ENCODE peak calls at places on chromosomes 4 and X, in eight cellular contexts. E is upper lobe of right lung, F is ovary, N is GM12864, L is cardiac muscle cell, M is astrocyte of the spinal cord, H is GM10248, B is GM20000. Z is an unnamed sample.

GRCh38 chrX:134752558-134752957 is 94.3 kb upstream of the PLAC1 start:
- DNase-seq in B (no peak), F (no peak), H (no peak), N (no peak), L (no peak), E (no peak), M (no peak), Z (no peak)

GRCh38 chr4:185740471-185740873 is 71.5 kb downstream of the SORBS2 start:
- DNase-seq in L (no peak), B (no peak), E (no peak), M (no peak), N (peak; percentile 53), F (no peak), H (no peak), Z (no peak)

GRCh38 chr4:98932539-98932938 is 3.6 kb upstream of the EIF4E start:
- DNase-seq in N (no peak), M (peak; percentile 34), E (no peak), H (no peak), L (no peak), B (no peak), F (no peak), Z (no peak)

GRCh38 chr4:122652379-122652778 is 31.5 kb upstream of the IL21 start:
- DNase-seq in E (no peak), F (peak; percentile 15), N (no peak), B (peak; percentile 31), L (peak; percentile 39), M (peak; percentile 72), H (peak; percentile 35), Z (peak; percentile 62)

GRCh38 chrX:31272472-31272775 is 200.6 kb upstream of the FTHL17 start:
- DNase-seq in N (no peak), L (no peak), B (peak; percentile 13), F (no peak), M (no peak), H (peak; percentile 6), E (no peak), Z (no peak)

GRCh38 chrX:110803506-110803905 is 7.9 kb upstream of the CHRDL1 start:
- DNase-seq in F (no peak), N (no peak), B (no peak), M (peak; percentile 29), L (no peak), H (no peak), E (no peak), Z (no peak)

GRCh38 chrX:104618106-104618895 is 52.3 kb downstream of the IL1RAPL2 start:
- DNase-seq in L (no peak), F (no peak), N (no peak), E (no peak), M (no peak), H (no peak), B (no peak), Z (peak; percentile 73)

GRCh38 chrX:126164689-126165400 is 1.2 kb downstream of the DCAF12L2 start:
- DNase-seq in L (no peak), F (no peak), N (no peak), H (no peak), B (no peak), E (no peak), M (no peak), Z (no peak)

GRCh38 chr4:107885865-107886264 is 45.5 kb upstream of the CYP2U1 start:
- DNase-seq in F (no peak), H (no peak), E (no peak), N (no peak), M (no peak), L (no peak), B (no peak), Z (no peak)

GRCh38 chrX:141341341-141341740 is 99.0 kb upstream of the SPANXC start:
- DNase-seq in H (no peak), E (no peak), M (peak; percentile 73), F (no peak), L (no peak), B (no peak), N (no peak), Z (peak; percentile 61)

GRCh38 chr4:3862640-3863420 is 96.6 kb downstream of the ADRA2C start:
- DNase-seq in N (no peak), B (no peak), M (no peak), F (no peak), L (no peak), H (peak; percentile 51), E (no peak), Z (no peak)

GRCh38 chr4:165351359-165352130 is 24.1 kb downstream of the MSMO1 start:
- DNase-seq in B (no peak), F (no peak), E (no peak), H (no peak), N (no peak), L (no peak), M (no peak), Z (no peak)

GRCh38 chr4:180811556-180811955 is 1431.6 kb upstream of the TENM3 start:
- DNase-seq in L (no peak), F (no peak), H (no peak), M (no peak), B (no peak), N (no peak), E (no peak), Z (no peak)

GRCh38 chr4:61662362-61662761 is 462.2 kb downstream of the ADGRL3 start:
- DNase-seq in F (no peak), L (no peak), N (no peak), E (no peak), M (no peak), B (no peak), H (no peak), Z (no peak)

GRCh38 chr4:31171362-31171761 is 451.2 kb downstream of the PCDH7 start:
- DNase-seq in F (no peak), L (no peak), H (no peak), E (no peak), M (no peak), B (no peak), N (no peak), Z (no peak)

GRCh38 chr4:70709551-70710080 is 12.1 kb upstream of the RUFY3 start:
- DNase-seq in L (no peak), F (no peak), H (no peak), B (no peak), N (no peak), E (no peak), M (peak; percentile 59), Z (no peak)

GRCh38 chrX:118553042-118553714 is 57.6 kb downstream of the DOCK11 start:
- DNase-seq in M (no peak), F (no peak), N (no peak), B (no peak), E (no peak), L (no peak), H (no peak), Z (peak; percentile 4)

GRCh38 chrX:94107981-94108380 is 434.0 kb downstream of the FAM133A start:
- DNase-seq in B (no peak), E (no peak), N (no peak), F (no peak), M (no peak), L (no peak), H (no peak), Z (no peak)
- TF ChIP-seq CTCF in B (no peak), E (no peak), N (no peak), F (no peak), M (no peak), L (no peak), H (no peak), Z (peak; percentile 38)

DNA sequence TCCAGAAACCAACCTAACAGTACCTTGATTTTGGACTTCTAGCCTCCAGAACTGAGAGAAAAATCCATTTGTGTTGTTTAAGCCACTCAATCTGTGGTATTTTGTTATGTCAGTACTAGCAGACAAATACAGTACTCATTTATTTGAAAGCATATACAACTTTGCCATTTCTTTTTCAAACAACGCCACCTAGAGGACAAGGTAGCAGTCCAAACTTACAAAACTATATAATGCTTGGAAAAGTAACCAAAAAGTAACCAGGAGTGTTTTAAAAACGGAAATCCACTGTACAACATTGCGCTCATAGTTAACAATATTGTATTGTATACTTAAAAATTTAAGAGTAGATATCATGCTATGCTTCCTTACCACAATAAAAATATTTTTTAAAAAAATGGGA is 37.0 kb upstream of the FGF13 start:
- DNase-seq in L (peak; percentile 53), E (no peak), N (no peak), M (peak; percentile 22), B (no peak), F (no peak), H (no peak), Z (peak; percentile 41)
- TF ChIP-seq CTCF in L (peak; percentile 39), E (peak; percentile 43), N (peak; percentile 22), M (peak; percentile 47), B (no peak), F (no peak), H (peak; percentile 29), Z (peak; percentile 54)

GRCh38 chr4:7041246-7041645 is 1.9 kb upstream of the TADA2B start:
- DNase-seq in M (no peak), E (no peak), H (no peak), B (no peak), N (no peak), L (no peak), F (no peak), Z (no peak)

GRCh38 chr4:7034262-7035081 is 8.7 kb upstream of the TADA2B start:
- DNase-seq in L (no peak), N (no peak), M (peak; percentile 78), E (peak; percentile 80), B (no peak), F (no peak), H (no peak), Z (no peak)

GRCh38 chr4:7040760-7041159 is 2.4 kb upstream of the TADA2B start:
- DNase-seq in B (no peak), N (no peak), H (no peak), F (no peak), L (no peak), E (no peak), M (no peak), Z (no peak)

GRCh38 chr4:7041851-7042696 is 1.1 kb upstream of the TADA2B start:
- DNase-seq in L (no peak), H (peak; percentile 51), N (no peak), E (peak; percentile 89), F (peak; percentile 44), M (no peak), B (no peak), Z (no peak)

GRCh38 chr4:7037425-7037824 is 5.7 kb upstream of the TADA2B start:
- DNase-seq in B (no peak), M (no peak), H (no peak), F (no peak), E (no peak), L (no peak), N (no peak), Z (no peak)
- TF ChIP-seq CTCF in B (no peak), M (no peak), H (peak; percentile 9), F (no peak), E (no peak), L (no peak), N (no peak), Z (no peak)

DNA sequence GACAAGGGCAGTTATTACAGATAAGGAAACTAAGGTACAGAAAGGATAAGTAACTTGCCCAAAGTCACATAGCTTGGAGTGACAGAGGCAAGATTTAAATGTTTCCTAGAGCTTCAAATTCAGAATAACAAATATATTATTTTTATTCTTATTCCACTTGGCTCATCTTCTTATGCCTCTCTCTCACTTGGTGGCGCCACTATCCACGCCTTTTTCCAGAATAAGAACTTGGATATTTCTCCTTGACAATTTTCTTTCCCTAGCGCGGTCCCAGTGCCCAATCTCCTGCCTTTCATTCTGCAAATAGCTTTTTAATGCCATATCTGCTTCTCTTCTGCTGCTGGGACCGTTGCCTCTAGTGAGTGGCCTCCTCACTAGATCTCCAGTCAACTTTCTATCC is 78.5 kb downstream of the MSN start:
- DNase-seq in H (no peak), E (no peak), N (no peak), L (no peak), B (no peak), M (no peak), F (no peak), Z (peak; percentile 37)
- TF ChIP-seq CTCF in H (peak; percentile 16), E (no peak), N (no peak), L (peak; percentile 16), B (no peak), M (peak; percentile 11), F (no peak), Z (peak; percentile 13)

GRCh38 chr4:7705062-7705461 is 234.6 kb downstream of the AFAP1 start:
- DNase-seq in N (no peak), B (no peak), M (no peak), F (peak; percentile 42), H (no peak), L (no peak), E (no peak), Z (no peak)
- TF ChIP-seq CTCF in N (no peak), B (no peak), M (no peak), F (no peak), H (no peak), L (no peak), E (no peak), Z (no peak)

Z was measured in MCF 10A.